ENCODE peak calls at places on chromosomes 13 and 19, in six cellular contexts. S is neuronal stem cell, T is H1, M is H9, I is mesenchymal stem cell, P is trophoblast cell. Z is an unnamed sample.
A peak's percentile ranks its signal among the peaks of the same experiment; 100 is the strongest.

GRCh38 chr19:19514215-19514633 is 1.1 kb downstream of the TSSK6 start:
- DNase-seq in S (no peak), T (no peak), M (no peak), I (no peak), P (peak; percentile 10), Z (no peak)

GRCh38 chr13:48600374-48601364 is 53.1 kb upstream of the CYSLTR2 start:
- DNase-seq in S (no peak), T (no peak), M (no peak), I (peak; percentile 59), P (peak; percentile 87), Z (peak; percentile 71)

GRCh38 chr13:114110091-114110829 is 22.2 kb downstream of the RASA3 start:
- DNase-seq in S (no peak), T (no peak), M (peak; percentile 73), I (peak; percentile 61), P (no peak), Z (no peak)

GRCh38 chr13:20451397-20451796 is 74.3 kb downstream of the CRYL1 start:
- DNase-seq in S (no peak), T (no peak), M (no peak), I (no peak), P (no peak), Z (no peak)

GRCh38 chr19:34220472-34221063 is 33.8 kb upstream of the GARRE1 start:
- DNase-seq in S (peak; percentile 23), T (no peak), M (peak; percentile 41), I (peak; percentile 74), P (peak; percentile 57), Z (peak; percentile 53)

GRCh38 chr13:26760835-26761582 is 423 bp upstream of the GPR12 start:
- DNase-seq in S (no peak), T (no peak), M (no peak), I (no peak), P (no peak), Z (no peak)

GRCh38 chr13:77033717-77034302 is 6.9 kb upstream of the FBXL3 start:
- DNase-seq in S (no peak), T (no peak), M (no peak), I (no peak), P (no peak), Z (peak; percentile 60)

GRCh38 chr13:34349091-34349722 is 531.3 kb downstream of the RFC3 start:
- DNase-seq in S (no peak), T (no peak), M (no peak), I (peak; percentile 93), P (no peak), Z (peak; percentile 89)

GRCh38 chr13:40377783-40378182 is 288.7 kb downstream of the FOXO1 start:
- DNase-seq in S (no peak), T (no peak), M (no peak), I (no peak), P (no peak), Z (no peak)

GRCh38 chr13:96141032-96141431 is 51.1 kb downstream of the HS6ST3 start:
- DNase-seq in S (no peak), T (no peak), M (no peak), I (peak; percentile 29), P (no peak), Z (peak; percentile 2)

GRCh38 chr19:5103061-5103701 is 134.3 kb downstream of the KDM4B start:
- DNase-seq in S (no peak), T (no peak), M (no peak), I (no peak), P (no peak), Z (peak; percentile 12)

GRCh38 chr19:29841559-29842367 is 30.0 kb downstream of the CCNE1 start:
- DNase-seq in S (peak; percentile 29), T (no peak), M (peak; percentile 78), I (peak; percentile 89), P (peak; percentile 100), Z (peak; percentile 57)

GRCh38 chr19:3094638-3095374 is 644 bp downstream of the GNA11 start:
- DNase-seq in S (no peak), T (no peak), M (no peak), I (peak; percentile 29), P (no peak), Z (peak; percentile 17)

GRCh38 chr13:101773062-101773461 is 320.6 kb downstream of the ITGBL1 start:
- DNase-seq in S (no peak), T (no peak), M (no peak), I (peak; percentile 4), P (peak; percentile 13), Z (no peak)

GRCh38 chr19:30519607-30520205 is 147.5 kb downstream of the ZNF536 start:
- DNase-seq in S (no peak), T (no peak), M (no peak), I (no peak), P (no peak), Z (no peak)

GRCh38 chr19:291561-292280 is 518 bp upstream of the PLPP2 start:
- DNase-seq in S (no peak), T (no peak), M (peak; percentile 52), I (no peak), P (peak; percentile 71), Z (no peak)

GRCh38 chr13:41609828-41610227 is 152.5 kb downstream of the RGCC start:
- DNase-seq in S (no peak), T (no peak), M (no peak), I (no peak), P (no peak), Z (no peak)

GRCh38 chr19:39083599-39083982 is 577 bp upstream of the ACP7 start:
- DNase-seq in S (no peak), T (no peak), M (no peak), I (no peak), P (no peak), Z (no peak)

GRCh38 chr19:16807416-16808274 is 21.6 kb upstream of the SIN3B start:
- DNase-seq in S (no peak), T (no peak), M (no peak), I (no peak), P (no peak), Z (no peak)

DNA sequence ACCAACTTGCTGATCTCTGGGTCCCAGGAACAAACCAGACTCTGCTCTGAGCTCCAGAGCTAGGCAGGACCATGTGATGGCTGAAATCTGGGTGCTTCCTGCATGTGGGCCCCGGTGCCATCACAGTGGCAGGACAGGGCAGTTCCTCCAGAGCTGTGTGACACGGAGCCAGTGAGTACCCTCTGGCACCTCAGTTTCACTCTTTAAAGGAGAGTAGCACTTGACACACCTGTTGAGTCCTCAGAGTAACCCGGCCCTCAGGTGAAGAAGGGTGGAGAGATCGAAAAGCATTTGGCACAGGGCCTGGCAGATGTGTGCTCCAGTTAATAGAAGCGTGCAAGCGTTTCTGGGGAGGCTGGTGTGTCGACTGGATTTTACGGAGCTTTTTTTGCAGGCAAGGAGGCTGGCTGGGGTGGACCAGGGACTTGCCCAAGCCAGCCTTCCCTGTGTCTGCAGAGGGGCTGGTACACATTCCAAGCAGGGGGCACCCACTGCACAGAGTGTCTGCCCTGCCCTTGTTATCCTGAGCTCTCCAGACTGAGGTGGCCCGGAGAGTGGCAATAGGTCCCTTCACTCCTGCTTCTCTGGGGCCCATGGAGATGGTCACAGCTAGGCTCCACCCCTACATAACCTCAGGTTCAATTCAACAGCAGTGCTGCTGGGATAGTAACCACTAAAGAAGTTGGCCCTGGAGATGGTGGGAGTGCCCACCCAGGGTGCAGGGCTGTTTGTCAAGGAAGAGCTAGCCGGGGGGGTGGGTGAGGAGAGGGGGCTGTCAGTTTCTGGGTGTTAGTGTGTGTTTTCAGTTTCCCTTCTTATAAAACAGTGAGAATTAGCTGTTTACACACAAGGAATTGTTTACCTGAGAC is 8.3 kb downstream of the RPS19 start:
- DNase-seq in S (no peak), T (no peak), M (no peak), I (no peak), P (no peak), Z (no peak)
- H3K4me1 ChIP-seq in S (no peaks in the 10 kb centered on the region), T (no peaks in the 10 kb centered on the region), M (no peaks in the 10 kb centered on the region), I (peaks cover 32% of the 10 kb centered on the region), P (peaks cover 3% of the 10 kb centered on the region), Z (peaks cover 3% of the 10 kb centered on the region)

GRCh38 chr13:30868806-30869470 is 37.1 kb upstream of the MEDAG start:
- DNase-seq in S (no peak), T (no peak), M (no peak), I (peak; percentile 54), P (no peak), Z (peak; percentile 45)

GRCh38 chr13:30870049-30870884 is 35.8 kb upstream of the MEDAG start:
- DNase-seq in S (peak; percentile 42), T (no peak), M (peak; percentile 96), I (peak; percentile 100), P (peak; percentile 96), Z (peak; percentile 100)

GRCh38 chr13:30871713-30872029 is 34.4 kb upstream of the MEDAG start:
- DNase-seq in S (no peak), T (no peak), M (no peak), I (no peak), P (no peak), Z (no peak)

GRCh38 chr13:30870916-30871712 is 35.0 kb upstream of the MEDAG start:
- DNase-seq in S (no peak), T (no peak), M (peak; percentile 43), I (no peak), P (no peak), Z (no peak)

GRCh38 chr13:30869491-30869890 is 36.6 kb upstream of the MEDAG start:
- DNase-seq in S (no peak), T (no peak), M (no peak), I (no peak), P (peak; percentile 54), Z (peak; percentile 50)
- H3K14ac ChIP-seq in S (no peak overlapping the region), T (no peak overlapping the region), M (no peak overlapping the region), I (no peak overlapping the region), P (peak overlapping the region; percentile 33), Z (peak overlapping the region; percentile 78)

GRCh38 chr19:51687791-51688664 is 5.1 kb upstream of the SPACA6 start:
- DNase-seq in S (no peak), T (no peak), M (peak; percentile 80), I (peak; percentile 88), P (peak; percentile 70), Z (peak; percentile 44)
- H4K91ac ChIP-seq in S (peak overlapping the region; percentile 9), T (no peak overlapping the region), M (no peak overlapping the region), I (peak overlapping the region; percentile 12), P (peak overlapping the region; percentile 96), Z (peak overlapping the region; percentile 93)

GRCh38 chr19:11181488-11181887 is 15.9 kb downstream of the KANK2 start:
- DNase-seq in S (no peak), T (no peak), M (no peak), I (no peak), P (no peak), Z (no peak)
- H3K4me1 ChIP-seq in S (no peaks in the 10 kb centered on the region), T (no peaks in the 10 kb centered on the region), M (no peaks in the 10 kb centered on the region), I (peaks cover 19% of the 10 kb centered on the region), P (peaks cover 6% of the 10 kb centered on the region), Z (peaks cover 1% of the 10 kb centered on the region)